ENCODE peak calls at places on chromosomes 4 and X, in five cellular contexts. A is heart right ventricle, K is tibial artery, M is uterus, B is mucosa of descending colon. P is an unnamed sample. For H3K4me1, the result is how much of the 10 kb centered on the place peaks cover.

GRCh38 chr4:55363618-55364420 is 17.8 kb downstream of the SRD5A3 start:
- DNase-seq in B (no peak), M (no peak), A (no peak), K (no peak), P (no peak)

GRCh38 chr4:116899536-116899935 is 185.8 kb downstream of the TRAM1L1 start:
- DNase-seq in K (no peak), B (no peak), M (no peak), A (no peak), P (no peak)

GRCh38 chr4:14910411-14910810 is 91.9 kb upstream of the CPEB2 start:
- DNase-seq in B (no peak), A (no peak), M (no peak), K (no peak), P (no peak)

GRCh38 chr4:24971192-24971591 is 58.4 kb upstream of the CCDC149 start:
- DNase-seq in B (no peak), M (no peak), K (no peak), A (no peak), P (no peak)

GRCh38 chrX:85243761-85244410 is at the start of the genes SATL1 and ZNF711:
- DNase-seq in K (peak), A (peak), B (peak), M (peak), P (peak)

GRCh38 chr4:125434136-125434535 is 119.4 kb downstream of the FAT4 start:
- DNase-seq in K (no peak), B (no peak), M (no peak), A (no peak), P (no peak)

GRCh38 chrX:142036111-142036510 is 132.4 kb downstream of the MAGEC1 start:
- DNase-seq in M (no peak), K (no peak), B (no peak), A (no peak), P (no peak)

GRCh38 chr4:41865981-41866798 is 69.0 kb upstream of the TMEM33 start:
- DNase-seq in M (no peak), B (no peak), A (no peak), K (no peak), P (no peak)

GRCh38 chrX:2928583-2929434 is at the start of gene ARSD:
- DNase-seq in A (peak), M (peak), B (peak), K (peak), P (no peak)

GRCh38 chr4:6019316-6020263 is 1.4 kb upstream of the C4orf50 start:
- DNase-seq in B (no peak), M (peak), A (peak), K (no peak), P (peak)

GRCh38 chrX:69493193-69493592 is 10.9 kb upstream of the NALF2 start:
- DNase-seq in A (peak), M (no peak), B (peak), K (no peak), P (peak)

GRCh38 chrX:43970528-43970927 is 2.7 kb downstream of the NDP start:
- DNase-seq in M (no peak), B (no peak), K (no peak), A (no peak), P (no peak)

GRCh38 chrX:81708506-81708905 is 506.6 kb downstream of the SH3BGRL start:
- DNase-seq in B (no peak), K (no peak), A (no peak), M (no peak), P (peak)

GRCh38 chr4:3765271-3766206 is 646 bp upstream of the ADRA2C start:
- DNase-seq in M (peak), K (peak), A (peak), B (peak), P (peak)

GRCh38 chr4:141614878-141615586 is 21.4 kb upstream of the IL15 start:
- DNase-seq in M (no peak), A (no peak), B (no peak), K (no peak), P (no peak)

GRCh38 chr4:155659168-155659567 is 7.5 kb upstream of the GUCY1A1 start:
- DNase-seq in M (no peak), K (no peak), B (no peak), A (no peak), P (no peak)

GRCh38 chr4:155657169-155657568 is 9.5 kb upstream of the GUCY1A1 start:
- DNase-seq in K (no peak), M (no peak), A (no peak), B (no peak), P (no peak)

GRCh38 chr4:155656025-155656424 is 10.6 kb upstream of the GUCY1A1 start:
- DNase-seq in B (no peak), M (no peak), A (no peak), K (no peak), P (no peak)

GRCh38 chr4:155658665-155659064 is 8.0 kb upstream of the GUCY1A1 start:
- DNase-seq in M (no peak), A (no peak), K (no peak), B (no peak), P (no peak)

GRCh38 chr4:155657985-155658384 is 8.7 kb upstream of the GUCY1A1 start:
- DNase-seq in M (no peak), K (no peak), A (no peak), B (no peak), P (no peak)
- H3K4me1 ChIP-seq in M (under half), K (under half), A (under half), B (under half), P (under half)

GRCh38 chr4:151743894-151744293 is 16.9 kb downstream of the GATB start:
- DNase-seq in K (no peak), B (no peak), A (no peak), M (no peak), P (no peak)

GRCh38 chr4:151736367-151736766 is 24.4 kb downstream of the GATB start:
- DNase-seq in K (no peak), A (no peak), M (no peak), B (no peak), P (no peak)

GRCh38 chr4:151738706-151739105 is 22.1 kb downstream of the GATB start:
- DNase-seq in K (no peak), M (no peak), A (no peak), B (no peak), P (no peak)

GRCh38 chr4:151743128-151743854 is 17.5 kb downstream of the GATB start:
- DNase-seq in K (no peak), M (no peak), B (no peak), A (no peak), P (no peak)

DNA sequence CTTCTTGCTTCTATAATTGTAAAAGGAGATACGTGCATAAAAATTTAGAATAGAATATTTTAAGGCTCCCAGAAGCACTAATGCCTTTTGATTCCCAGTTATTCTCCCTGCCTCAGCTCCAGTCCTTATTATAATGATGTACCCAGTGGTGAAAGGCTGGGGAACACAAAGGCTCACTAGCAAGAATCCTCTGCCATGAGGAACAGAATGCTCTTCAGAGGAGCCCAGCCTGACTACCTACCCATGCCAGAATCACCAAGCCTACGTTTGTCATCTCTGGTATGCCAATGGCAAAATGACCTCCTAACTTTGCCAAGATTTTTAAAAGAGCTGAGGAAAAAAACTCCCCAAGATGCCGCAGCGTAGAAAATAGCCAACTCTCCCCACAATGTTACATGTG is 21.7 kb downstream of the GATB start:
- DNase-seq in B (no peak), A (no peak), K (no peak), M (no peak), P (no peak)
- H3K4me1 ChIP-seq in B (under half), A (under half), K (under half), M (under half), P (under half)

DNA sequence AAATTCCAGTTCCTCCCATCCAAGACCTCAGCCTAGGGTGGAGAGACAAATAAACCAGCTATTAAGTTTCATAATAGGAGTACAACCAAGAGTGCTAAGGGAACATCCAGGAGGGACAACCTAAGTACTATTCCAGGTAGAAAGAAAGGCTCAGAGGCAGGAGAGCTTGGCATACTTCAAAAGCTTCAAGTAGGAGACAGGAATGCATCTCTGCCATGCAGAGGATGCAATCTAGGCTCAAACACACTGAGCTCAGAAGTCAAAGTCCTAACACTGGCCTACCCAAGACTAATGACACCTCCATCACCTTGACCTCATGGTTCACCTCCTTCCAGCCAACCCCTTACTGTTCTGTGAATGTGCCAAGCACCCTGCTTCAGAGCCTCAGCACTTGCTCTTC is 8.1 kb downstream of the WDFY3 start:
- DNase-seq in M (no peak), K (no peak), A (no peak), B (no peak), P (no peak)
- H3K4me1 ChIP-seq in M (under half), K (under half), A (half or more), B (under half), P (under half)

GRCh38 chrX:13091111-13091765 is 46.8 kb upstream of the FAM9C start:
- DNase-seq in A (no peak), M (no peak), B (no peak), K (no peak), P (no peak)
- H3K4me1 ChIP-seq in A (under half), M (under half), B (under half), K (under half), P (under half)

GRCh38 chr4:7824218-7824617 is 115.4 kb downstream of the AFAP1 start:
- DNase-seq in B (no peak), A (no peak), K (no peak), M (no peak), P (no peak)
- H3K4me1 ChIP-seq in B (under half), A (half or more), K (under half), M (under half), P (under half)

GRCh38 chr4:76687730-76688441 is 210.1 kb downstream of the SOWAHB start:
- DNase-seq in B (no peak), A (no peak), M (no peak), K (no peak), P (no peak)
- H3K4me1 ChIP-seq in B (under half), A (under half), M (under half), K (under half), P (under half)

DNA sequence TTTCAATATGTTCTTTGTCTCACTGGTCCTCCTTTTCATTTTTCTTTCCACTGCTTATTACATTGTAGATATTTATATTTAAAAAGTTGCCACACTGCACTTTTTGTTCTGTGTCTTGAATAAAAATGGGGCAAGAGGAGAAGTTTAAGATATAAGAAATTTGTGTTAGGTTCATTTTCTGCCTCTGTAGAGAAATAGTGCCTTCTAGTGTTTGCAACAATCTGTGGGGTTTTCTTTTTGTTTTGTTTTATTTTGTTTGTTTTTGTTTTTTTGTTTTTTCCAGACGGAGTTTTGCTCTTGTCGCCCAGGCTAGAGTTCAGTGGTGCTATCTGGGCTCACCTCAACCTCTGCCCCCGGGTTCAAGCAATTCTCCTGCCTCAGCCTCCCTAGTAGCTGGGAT is 20.1 kb upstream of the SMIM14 start:
- DNase-seq in M (no peak), K (no peak), B (no peak), A (no peak), P (no peak)
- H3K4me1 ChIP-seq in M (under half), K (under half), B (under half), A (under half), P (under half)